ENCODE peak calls at places on chromosome 10, in ten cellular contexts. Y, T, Q, X, S, M, D, R, C and P are unnamed samples.

GRCh38 chr10:6162589-6163356 is 40.0 kb upstream of the PFKFB3 start:
- DNase-seq in C (peak; percentile 50), Q (no peak), M (no peak), R (no peak), S (peak; percentile 72), Y (no peak), D (no peak), T (no peak), X (no peak), P (no peak)

GRCh38 chr10:49474901-49475300 is 64.0 kb downstream of the ERCC6 start:
- DNase-seq in C (peak; percentile 25), X (no peak), D (no peak), Y (no peak), M (no peak), Q (no peak), T (no peak), S (no peak), R (no peak), P (no peak)

GRCh38 chr10:95693331-95693667 is 428 bp downstream of the TCTN3 start:
- DNase-seq in R (no peak), T (no peak), D (no peak), Q (no peak), Y (no peak), C (no peak), S (no peak), M (no peak), X (no peak), P (no peak)

GRCh38 chr10:109978481-109978880 is 29.3 kb upstream of the ADD3 start:
- DNase-seq in T (no peak), D (no peak), X (no peak), M (peak; percentile 81), Y (no peak), R (no peak), S (peak; percentile 64), C (peak; percentile 83), Q (peak; percentile 33), P (peak; percentile 54)

GRCh38 chr10:115093286-115093775 is at the start of gene ATRNL1:
- DNase-seq in X (no peak), Y (no peak), Q (peak; percentile 56), T (peak; percentile 93), D (no peak), S (no peak), R (peak; percentile 79), C (peak; percentile 5), M (peak; percentile 7), P (peak; percentile 19)

GRCh38 chr10:101878869-101879268 is 35.3 kb upstream of the KCNIP2 start:
- DNase-seq in D (no peak), R (no peak), C (no peak), X (no peak), S (no peak), Y (no peak), Q (no peak), M (no peak), T (no peak), P (no peak)

GRCh38 chr10:45418859-45419672 is 45.0 kb downstream of the ALOX5 start:
- DNase-seq in Y (peak; percentile 80), M (peak; percentile 56), S (peak; percentile 60), D (peak; percentile 74), T (peak; percentile 91), Q (peak; percentile 53), C (peak; percentile 72), R (peak; percentile 93), X (no peak), P (peak; percentile 32)

GRCh38 chr10:62763155-62763554 is 41.4 kb upstream of the ADO start:
- DNase-seq in X (no peak), R (no peak), D (no peak), Q (no peak), C (peak; percentile 29), S (no peak), M (peak; percentile 3), Y (no peak), T (no peak), P (no peak)

GRCh38 chr10:97442277-97442676 is 3.5 kb downstream of the EXOSC1 start:
- DNase-seq in R (no peak), Q (no peak), D (no peak), Y (no peak), C (no peak), M (no peak), T (no peak), S (no peak), X (no peak), P (no peak)

GRCh38 chr10:97444212-97444611 is 1.6 kb downstream of the EXOSC1 start:
- DNase-seq in S (no peak), X (no peak), R (no peak), C (no peak), D (no peak), Y (no peak), T (no peak), Q (no peak), M (no peak), P (no peak)

GRCh38 chr10:97450828-97451227 is 4.9 kb downstream of the ZDHHC16 start:
- DNase-seq in Y (no peak), M (no peak), X (no peak), D (no peak), Q (no peak), T (no peak), C (peak; percentile 32), R (no peak), S (no peak), P (no peak)

GRCh38 chr10:97445357-97445721 is 467 bp downstream of the EXOSC1 start:
- DNase-seq in M (no peak), D (no peak), T (no peak), R (no peak), X (no peak), S (no peak), Y (no peak), Q (no peak), C (no peak), P (no peak)

DNA sequence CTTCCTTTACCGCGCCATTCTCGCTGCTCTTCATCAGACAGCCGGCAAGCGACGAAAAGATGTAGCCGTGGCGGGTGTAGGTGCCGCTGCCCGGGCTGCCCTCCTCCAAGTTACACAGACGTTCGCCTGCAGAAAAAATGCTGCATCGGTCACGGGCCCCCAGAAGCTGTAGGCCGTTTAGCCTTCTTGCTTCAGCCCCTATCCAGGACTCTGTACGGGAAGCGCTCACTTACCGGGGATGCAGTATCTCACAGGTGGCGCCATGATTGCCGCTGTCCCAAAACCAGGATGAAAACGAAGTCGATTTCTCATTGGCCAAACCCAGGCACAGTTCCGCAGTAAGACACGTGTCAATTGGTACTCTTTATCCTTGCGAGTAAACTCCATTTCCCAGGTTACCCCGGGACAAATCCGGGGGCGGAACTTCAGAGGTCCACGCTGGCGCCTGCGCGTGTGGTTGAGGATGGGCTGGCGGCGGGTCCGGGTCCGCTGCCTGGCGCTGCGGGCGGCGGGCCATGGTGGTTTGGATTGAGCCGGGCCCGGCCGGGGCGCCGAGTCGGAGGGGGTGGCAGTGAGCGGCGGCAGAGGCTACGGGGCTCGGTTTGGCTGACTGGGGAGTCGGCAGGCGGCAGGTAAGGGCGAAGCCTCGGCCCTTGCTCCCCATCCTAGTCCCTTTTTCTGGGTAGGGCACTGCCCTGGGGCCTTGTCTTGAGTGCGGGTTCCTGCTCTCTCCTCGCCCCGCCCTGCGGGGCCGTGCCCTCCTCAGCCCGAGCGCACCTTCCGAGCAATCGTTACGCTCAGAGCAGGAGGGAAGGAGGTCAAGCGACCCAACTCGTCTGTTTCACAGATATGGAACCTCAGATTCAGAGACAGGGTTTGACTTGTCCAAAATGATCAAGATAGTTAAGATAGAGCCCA is at the start of the genes EXOSC1 and ZDHHC16:
- DNase-seq in C (peak; percentile 96), M (peak; percentile 96), T (peak; percentile 98), Y (peak; percentile 93), R (peak; percentile 97), X (peak; percentile 94), D (peak; percentile 94), Q (peak; percentile 85), S (peak; percentile 91), P (peak; percentile 95)
- TF ChIP-seq CTCF in C (no peak), M (no peak), T (peak; percentile 30), Y (no peak), R (no peak), X (no peak), D (no peak), Q (no peak), S (peak; percentile 17), P (no peak)

GRCh38 chr10:8876171-8876570 is 821.7 kb downstream of the GATA3 start:
- DNase-seq in Q (no peak), R (no peak), X (no peak), S (no peak), C (no peak), T (no peak), Y (no peak), D (no peak), M (no peak), P (no peak)

GRCh38 chr10:8874268-8874667 is 819.8 kb downstream of the GATA3 start:
- DNase-seq in X (no peak), S (no peak), Y (no peak), D (no peak), M (no peak), Q (no peak), C (no peak), R (no peak), T (no peak), P (no peak)

GRCh38 chr10:8874972-8875371 is 820.5 kb downstream of the GATA3 start:
- DNase-seq in M (no peak), X (no peak), Q (no peak), C (no peak), T (no peak), R (no peak), S (no peak), D (no peak), Y (no peak), P (no peak)

DNA sequence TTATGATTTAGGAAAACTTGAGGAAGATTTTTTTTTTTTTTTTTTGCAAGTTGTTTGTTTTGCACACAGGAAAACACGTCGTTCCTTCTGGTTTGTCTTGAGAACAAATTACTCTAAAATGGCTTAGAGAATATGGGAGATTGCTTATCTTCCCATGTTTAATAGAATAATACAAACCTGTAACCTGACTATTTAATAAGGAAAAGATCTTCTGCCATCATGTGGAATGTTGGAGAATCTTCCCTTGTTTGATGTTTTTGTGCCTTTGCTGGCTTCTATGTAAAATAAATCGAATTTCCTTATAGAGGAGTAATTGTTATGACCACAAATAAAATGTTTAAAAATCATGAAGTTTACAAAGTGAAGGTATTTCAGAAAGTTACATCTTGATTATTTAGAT is 818.8 kb downstream of the GATA3 start:
- DNase-seq in T (peak; percentile 41), C (peak; percentile 11), S (no peak), Q (no peak), X (no peak), Y (no peak), M (no peak), R (no peak), D (no peak), P (no peak)
- TF ChIP-seq CTCF in T (peak; percentile 46), C (no peak), S (no peak), Q (peak; percentile 56), X (no peak), Y (no peak), M (no peak), R (no peak), D (no peak), P (no peak)

GRCh38 chr10:124255556-124255955 is 162.2 kb upstream of the CHST15 start:
- DNase-seq in T (peak; percentile 40), C (no peak), D (no peak), X (no peak), Q (no peak), M (no peak), R (peak; percentile 7), Y (no peak), S (no peak), P (no peak)

GRCh38 chr10:124256151-124256550 is 162.6 kb downstream of the OAT start:
- DNase-seq in M (no peak), X (no peak), R (peak; percentile 42), Q (no peak), Y (no peak), T (no peak), C (no peak), S (no peak), D (no peak), P (no peak)

GRCh38 chr10:124262971-124263370 is 155.8 kb downstream of the OAT start:
- DNase-seq in T (no peak), Q (no peak), M (no peak), Y (peak; percentile 31), D (no peak), C (no peak), S (no peak), R (peak; percentile 57), X (no peak), P (no peak)

GRCh38 chr10:124262249-124262865 is 156.4 kb downstream of the OAT start:
- DNase-seq in Q (no peak), Y (peak; percentile 25), M (no peak), S (peak; percentile 34), T (no peak), C (peak; percentile 1), X (no peak), D (no peak), R (no peak), P (no peak)

DNA sequence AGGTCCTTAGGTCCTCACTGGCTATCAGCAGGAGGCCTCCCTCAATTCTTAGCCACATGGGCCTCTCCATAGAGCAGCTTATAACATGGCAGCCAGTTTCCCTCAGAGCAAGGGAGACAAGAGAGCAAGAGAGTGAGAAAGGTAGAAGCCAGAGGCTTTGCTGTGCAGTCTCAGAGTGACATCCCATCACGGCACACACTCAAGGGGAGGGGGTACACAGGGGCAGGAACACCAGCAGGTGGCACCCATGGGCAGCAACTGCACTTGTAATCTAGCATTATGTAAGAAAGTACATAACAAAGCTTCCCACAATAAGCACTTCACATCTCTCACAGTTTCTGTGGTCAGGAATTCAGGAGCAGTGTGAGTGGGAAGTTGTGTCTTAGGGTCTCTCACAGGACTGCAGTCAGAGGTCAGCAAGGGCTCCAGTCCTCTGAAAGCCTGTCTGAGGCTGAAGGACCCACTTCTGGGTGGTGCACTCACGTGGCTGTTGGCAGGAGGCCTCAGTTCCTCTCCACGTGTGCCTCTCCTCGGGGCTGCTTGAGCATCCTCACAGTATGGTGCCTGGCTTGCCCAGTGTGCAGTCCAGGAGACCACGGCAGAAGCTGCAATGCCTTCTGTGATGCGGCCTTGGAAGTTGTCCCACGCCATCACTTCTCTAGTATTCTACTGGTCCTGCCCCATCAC is 159.4 kb downstream of the OAT start:
- DNase-seq in Y (no peak), X (no peak), T (peak; percentile 51), S (peak; percentile 26), M (no peak), D (peak; percentile 46), Q (no peak), R (peak; percentile 59), C (peak; percentile 28), P (no peak)
- TF ChIP-seq CTCF in Y (peak; percentile 27), X (no peak), T (no peak), S (no peak), M (peak; percentile 31), D (no peak), Q (peak; percentile 29), R (no peak), C (peak; percentile 30), P (peak; percentile 23)

GRCh38 chr10:103659674-103660363 is 166.3 kb downstream of the NEURL1 start:
- DNase-seq in C (peak; percentile 89), R (peak; percentile 86), S (peak; percentile 76), Y (peak; percentile 78), D (peak; percentile 75), Q (no peak), X (no peak), T (no peak), M (peak; percentile 93), P (peak; percentile 89)

GRCh38 chr10:103663802-103664201 is 170.3 kb downstream of the NEURL1 start:
- DNase-seq in T (no peak), X (no peak), S (no peak), D (peak; percentile 59), M (no peak), R (no peak), Q (no peak), C (no peak), Y (no peak), P (no peak)

GRCh38 chr10:103660364-103661197 is 167.1 kb downstream of the NEURL1 start:
- DNase-seq in C (peak; percentile 56), Q (no peak), S (peak; percentile 73), Y (peak; percentile 52), T (no peak), X (no peak), M (peak; percentile 63), R (peak; percentile 88), D (peak; percentile 59), P (peak; percentile 60)

GRCh38 chr10:103661198-103661950 is 167.9 kb downstream of the NEURL1 start:
- DNase-seq in M (peak; percentile 96), Y (peak; percentile 89), D (peak; percentile 87), X (peak; percentile 95), R (peak; percentile 87), Q (peak; percentile 24), C (peak; percentile 92), S (peak; percentile 92), T (no peak), P (peak; percentile 96)

DNA sequence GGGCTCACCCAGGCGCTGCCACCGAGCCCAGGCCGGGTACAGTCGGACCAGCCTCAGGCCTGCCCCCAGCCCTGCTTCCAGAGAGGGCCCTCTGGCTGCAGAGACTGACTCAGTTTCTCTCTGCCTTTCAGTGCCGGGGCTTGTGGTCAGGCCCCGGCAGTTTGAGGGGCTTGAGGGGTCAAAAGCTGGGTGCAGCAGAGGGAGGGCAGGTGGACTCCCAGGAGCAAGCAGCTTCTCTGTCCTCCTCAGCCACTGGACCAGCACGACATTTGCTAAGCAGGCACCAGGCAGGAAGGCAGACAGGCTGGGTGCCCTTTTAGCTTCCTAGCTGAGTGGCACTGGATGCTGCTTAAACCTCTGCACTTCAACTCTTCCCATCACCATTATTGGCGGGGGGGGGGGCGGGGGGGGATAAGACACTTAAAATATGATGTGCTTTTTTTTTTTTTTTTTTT is 168.5 kb downstream of the NEURL1 start:
- DNase-seq in M (no peak), C (no peak), Y (no peak), D (no peak), R (no peak), X (no peak), S (no peak), T (no peak), Q (no peak), P (no peak)
- TF ChIP-seq CTCF in M (no peak), C (no peak), Y (no peak), D (no peak), R (no peak), X (no peak), S (no peak), T (no peak), Q (no peak), P (no peak)